ENCODE peak calls at places on chromosome 1, in six cellular contexts. M is stimulated activated CD4-positive, alpha-beta T cell treated with anti-CD3 and anti-CD28 coated beads, Interleukin-15, amount 100 ng/mL, for 24 hours; K is anterior cingulate cortex; A is heart right ventricle; Q is SW480; J is GM13977. E is an unnamed sample.
A peak's percentile ranks its signal among the peaks of the same experiment; 100 is the strongest.

GRCh38 chr1:168728452-168729404 is at the start of gene DPT:
- DNase-seq in J (no peak), A (peak; percentile 20), K (no peak), Q (no peak), M (no peak), E (no peak)

GRCh38 chr1:24778141-24778540 is 32.9 kb downstream of the CLIC4 start:
- DNase-seq in J (no peak), K (no peak), Q (no peak), A (no peak), M (no peak), E (no peak)

GRCh38 chr1:180458807-180459206 is 43.6 kb downstream of the ACBD6 start:
- DNase-seq in Q (no peak), M (no peak), K (no peak), J (no peak), A (no peak), E (no peak)

GRCh38 chr1:201570886-201571624 is 32.1 kb downstream of the NAV1 start:
- DNase-seq in M (no peak), A (peak; percentile 28), K (no peak), Q (no peak), J (no peak), E (peak; percentile 7)

GRCh38 chr1:2863149-2863963 is 61.9 kb upstream of the TTC34 start:
- DNase-seq in K (no peak), Q (no peak), J (no peak), A (peak; percentile 2), M (no peak), E (no peak)

GRCh38 chr1:225627304-225627947 is 25.5 kb downstream of the ENAH start:
- DNase-seq in K (no peak), J (no peak), Q (no peak), A (no peak), M (no peak), E (no peak)

GRCh38 chr1:99558539-99558938 is 87.4 kb upstream of the PALMD start:
- DNase-seq in K (no peak), M (no peak), J (no peak), Q (no peak), A (no peak), E (no peak)

GRCh38 chr1:230189276-230190183 is 122.5 kb downstream of the GALNT2 start:
- DNase-seq in K (no peak), M (no peak), J (no peak), A (no peak), Q (no peak), E (no peak)

GRCh38 chr1:1917995-1918900 is 831 bp downstream of the TMEM52 start:
- DNase-seq in Q (no peak), M (no peak), A (no peak), K (no peak), J (no peak), E (no peak)

GRCh38 chr1:216997831-216998230 is 274.6 kb upstream of the ESRRG start:
- DNase-seq in M (no peak), Q (no peak), A (no peak), J (no peak), K (no peak), E (no peak)

GRCh38 chr1:209929751-209930150 is 8.3 kb upstream of the SYT14 start:
- DNase-seq in M (no peak), Q (no peak), J (no peak), A (no peak), K (no peak), E (no peak)

E was measured in erythroblast.